ENCODE peak calls at places on chromosomes 12 and 14, in four cellular contexts. S is neural progenitor cell, H is fibroblast of the aortic adventitia, X is progenitor cell of endocrine pancreas. D is an unnamed sample.
A peak's percentile ranks its signal among the peaks of the same experiment; 100 is the strongest.

GRCh38 chr12:91331371-91331770 is 148.8 kb upstream of the DCN start:
- DNase-seq in X (no peak), H (no peak), S (no peak), D (no peak)

GRCh38 chr12:123655420-123655819 is 15.5 kb upstream of the TCTN2 start:
- DNase-seq in X (no peak), S (no peak), H (no peak), D (no peak)

GRCh38 chr12:40117818-40118217 is 11.9 kb upstream of the SLC2A13 start:
- DNase-seq in X (no peak), H (no peak), S (no peak), D (no peak)

GRCh38 chr14:68941820-68942219 is 37.3 kb downstream of the ACTN1 start:
- DNase-seq in X (no peak), H (peak; percentile 56), S (peak; percentile 68), D (peak; percentile 57)

GRCh38 chr12:124392991-124393790 is 98.3 kb downstream of the RFLNA start:
- DNase-seq in X (no peak), S (peak; percentile 55), H (peak; percentile 91), D (peak; percentile 54)

GRCh38 chr12:49028666-49029275 is 10.2 kb upstream of the PRKAG1 start:
- DNase-seq in X (no peak), H (no peak), S (no peak), D (no peak)

GRCh38 chr12:133233993-133234564 is 1.6 kb downstream of the ANHX start:
- DNase-seq in H (no peak), S (no peak), X (no peak), D (no peak)

GRCh38 chr12:130973109-130973508 is 19.4 kb downstream of the ADGRD1 start:
- DNase-seq in X (no peak), H (no peak), S (no peak), D (no peak)

GRCh38 chr12:25829192-25829591 is 129.3 kb upstream of the RASSF8 start:
- DNase-seq in S (no peak), H (peak; percentile 100), X (no peak), D (peak; percentile 99)

GRCh38 chr12:90953956-90954421 is 987 bp downstream of the CCER1 start:
- DNase-seq in S (peak; percentile 41), X (no peak), H (no peak), D (no peak)

GRCh38 chr12:72296389-72296788 is 24.2 kb downstream of the TRHDE start:
- DNase-seq in S (no peak), X (no peak), H (no peak), D (no peak)

GRCh38 chr12:45227668-45228067 is 11.8 kb downstream of the ANO6 start:
- DNase-seq in X (no peak), H (no peak), S (no peak), D (no peak)

GRCh38 chr12:71780207-71780822 is 25.7 kb downstream of the RAB21 start:
- DNase-seq in S (peak; percentile 40), X (no peak), H (peak; percentile 63), D (no peak)

GRCh38 chr14:94129758-94130414 is 482 bp upstream of the IFI27L2 start:
- DNase-seq in S (peak; percentile 75), H (peak; percentile 65), X (no peak), D (no peak)

GRCh38 chr12:45219621-45220020 is 3.7 kb downstream of the ANO6 start:
- DNase-seq in S (no peak), H (no peak), X (no peak), D (no peak)

GRCh38 chr12:122880668-122881067 is 15.3 kb downstream of the VPS37B start:
- DNase-seq in X (no peak), S (peak; percentile 73), H (peak; percentile 73), D (no peak)

GRCh38 chr12:64603183-64603841 is 7.0 kb upstream of the RASSF3 start:
- DNase-seq in X (no peak), S (no peak), H (no peak), D (no peak)

GRCh38 chr12:109764776-109765492 is 51.3 kb downstream of the FAM222A start:
- DNase-seq in H (no peak), S (no peak), X (no peak), D (no peak)

GRCh38 chr12:89085421-89085820 is 266.9 kb downstream of the DUSP6 start:
- DNase-seq in S (no peak), H (no peak), X (no peak), D (no peak)

GRCh38 chr12:66200110-66200509 is 11.1 kb downstream of the IRAK3 start:
- DNase-seq in H (no peak), X (no peak), S (no peak), D (no peak)

GRCh38 chr12:70885952-70886351 is 34.6 kb downstream of the PTPRR start:
- DNase-seq in X (no peak), H (peak; percentile 16), S (no peak), D (no peak)

GRCh38 chr14:87049886-87050820 is 942.8 kb downstream of the GALC start:
- DNase-seq in H (peak; percentile 54), X (no peak), S (peak; percentile 46), D (no peak)

GRCh38 chr14:103507751-103508150 is 14.9 kb downstream of the CKB start:
- DNase-seq in H (no peak), X (no peak), S (no peak), D (no peak)

GRCh38 chr12:9106067-9106466 is 9.7 kb downstream of the A2M start:
- DNase-seq in X (no peak), S (no peak), H (no peak), D (no peak)

GRCh38 chr12:53097207-53097563 is 282 bp upstream of the IGFBP6 start:
- DNase-seq in H (peak; percentile 73), X (no peak), S (no peak), D (no peak)

GRCh38 chr12:95881331-95881955 is 22.7 kb downstream of the SNRPF start:
- DNase-seq in S (no peak), X (no peak), H (peak; percentile 62), D (peak; percentile 4)

GRCh38 chr12:31423405-31423804 is 97.5 kb upstream of the SINHCAF start:
- DNase-seq in H (no peak), X (no peak), S (no peak), D (no peak)

GRCh38 chr14:66443158-66443695 is 42.9 kb upstream of the CCDC196 start:
- DNase-seq in S (no peak), X (no peak), H (no peak), D (no peak)

GRCh38 chr12:77131977-77132490 is 66.7 kb upstream of the E2F7 start:
- DNase-seq in S (no peak), H (no peak), X (no peak), D (no peak)

GRCh38 chr14:22448035-22448904 is 140.8 kb downstream of the DAD1 start:
- DNase-seq in S (no peak), X (no peak), H (no peak), D (no peak)

GRCh38 chr12:24427776-24428175 is 478.3 kb upstream of the SOX5 start:
- DNase-seq in H (no peak), X (no peak), S (no peak), D (no peak)
- TF ChIP-seq CTCF in H (no peak), X (no peak), S (no peak), D (no peak)

GRCh38 chr14:104773505-104774452 is 20.8 kb downstream of the SIVA1 start:
- DNase-seq in X (no peak), H (no peak), S (no peak), D (no peak)
- TF ChIP-seq CTCF in X (no peak), H (no peak), S (no peak), D (no peak)

GRCh38 chr14:100293497-100294212 is 12.6 kb downstream of the SLC25A29 start:
- DNase-seq in H (no peak), S (no peak), X (no peak), D (no peak)

GRCh38 chr14:100292776-100293461 is 13.3 kb downstream of the SLC25A29 start:
- DNase-seq in S (no peak), X (no peak), H (no peak), D (no peak)

GRCh38 chr14:100295376-100296105 is 10.7 kb downstream of the SLC25A29 start:
- DNase-seq in H (no peak), S (no peak), X (no peak), D (no peak)

GRCh38 chr14:100294963-100295330 is 11.3 kb downstream of the SLC25A29 start:
- DNase-seq in H (no peak), X (no peak), S (no peak), D (no peak)

DNA sequence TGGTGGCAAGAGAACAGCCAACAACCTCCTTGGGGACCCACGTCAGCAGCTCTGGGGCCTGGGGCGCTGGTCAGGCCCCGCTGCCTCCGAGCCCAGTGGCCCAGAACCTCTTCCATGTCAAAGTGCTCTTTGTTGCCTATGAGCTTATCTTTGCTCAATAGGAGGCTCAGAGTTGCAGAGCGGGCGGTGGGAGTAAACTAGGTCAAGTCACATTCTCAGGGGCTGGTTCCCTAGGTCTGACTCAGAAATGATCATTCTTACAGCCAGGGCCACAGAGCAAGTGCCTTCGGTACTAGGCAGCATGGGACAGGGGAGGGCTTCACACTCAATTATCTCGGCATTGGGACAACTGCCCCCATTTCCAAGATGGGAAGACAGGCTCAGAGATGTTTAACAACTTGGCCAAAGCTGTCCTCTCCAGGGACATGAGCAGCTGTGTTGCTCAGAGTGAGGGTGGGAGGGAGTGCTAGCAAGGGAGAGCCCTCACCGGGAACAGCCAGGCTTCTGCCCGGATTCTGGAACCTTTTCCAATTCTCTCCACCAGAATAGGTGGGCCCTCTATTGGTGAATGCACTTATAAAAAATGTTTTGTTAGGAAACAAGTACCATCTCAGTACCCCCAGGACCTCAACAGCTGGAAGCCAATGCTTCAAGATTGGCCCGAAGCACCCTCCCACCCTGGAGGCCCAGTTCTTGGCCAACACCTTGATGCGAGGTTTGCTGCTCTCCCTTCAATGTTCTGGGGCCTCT is 11.9 kb downstream of the SLC25A29 start:
- DNase-seq in S (no peak), X (no peak), H (peak; percentile 58), D (no peak)
- TF ChIP-seq CTCF in S (no peak), X (no peak), H (no peak), D (no peak)

GRCh38 chr12:18242380-18243089 is 18.8 kb upstream of the PIK3C2G start:
- DNase-seq in S (no peak), X (no peak), H (no peak), D (no peak)

GRCh38 chr12:18250313-18250916 is 10.9 kb upstream of the PIK3C2G start:
- DNase-seq in H (peak; percentile 87), S (peak; percentile 88), X (no peak), D (peak; percentile 44)

GRCh38 chr12:18243238-18243637 is 18.1 kb upstream of the PIK3C2G start:
- DNase-seq in H (no peak), S (no peak), X (no peak), D (no peak)

GRCh38 chr12:18246057-18246456 is 15.3 kb upstream of the PIK3C2G start:
- DNase-seq in S (no peak), H (no peak), X (no peak), D (no peak)
- TF ChIP-seq CTCF in S (peak; percentile 38), H (peak; percentile 37), X (peak; percentile 20), D (peak; percentile 5)

DNA sequence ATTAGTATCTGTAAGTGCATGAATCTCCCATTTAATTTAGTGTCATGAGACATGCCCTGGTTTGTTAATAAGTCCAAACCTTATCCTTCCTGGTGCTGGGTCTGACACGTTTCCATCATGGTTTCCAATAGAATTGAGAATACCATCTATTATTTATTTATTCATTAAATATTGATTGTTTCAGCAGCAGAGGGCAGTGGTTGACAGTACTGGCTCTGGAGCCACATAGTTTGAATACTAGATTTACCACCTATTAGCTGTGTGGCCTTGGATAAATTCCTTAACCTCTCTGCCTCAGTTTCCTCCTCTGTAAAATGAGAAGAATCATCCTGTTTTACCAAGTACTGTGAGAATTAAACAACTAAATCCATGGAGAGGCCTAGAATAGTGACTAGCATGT is 941 bp upstream of the STAB2 start:
- DNase-seq in H (peak; percentile 13), X (no peak), S (no peak), D (no peak)
- TF ChIP-seq CTCF in H (peak; percentile 13), X (no peak), S (peak; percentile 7), D (no peak)

D was measured in AG09319.